ENCODE peak calls at places on chromosome 13, in nine cellular contexts. C is GM23248; P is upper lobe of left lung; M is CD8-positive, alpha-beta memory T cell; D is adrenal gland; Z is heart right ventricle; W is thoracic aorta; O is Peyer's patch; L is dorsolateral prefrontal cortex. I is an unnamed sample.
A peak's percentile ranks its signal among the peaks of the same experiment; 100 is the strongest.

GRCh38 chr13:61187471-61187870 is 228.2 kb downstream of the PCDH20 start:
- DNase-seq in C (no peak), O (no peak), Z (no peak), W (no peak), L (no peak), D (no peak), M (no peak), P (no peak), I (no peak)

GRCh38 chr13:27713767-27714166 is 78.5 kb upstream of the GSX1 start:
- DNase-seq in Z (no peak), C (no peak), W (no peak), O (no peak), M (no peak), D (no peak), L (no peak), P (no peak), I (no peak)

GRCh38 chr13:24043590-24044350 is 116.8 kb upstream of the SPATA13 start:
- DNase-seq in W (no peak), D (peak; percentile 14), Z (no peak), C (peak; percentile 57), P (no peak), O (no peak), M (no peak), L (no peak), I (no peak)

GRCh38 chr13:113815151-113816058 is 48.5 kb downstream of the GAS6 start:
- DNase-seq in Z (no peak), M (no peak), P (peak; percentile 59), C (no peak), O (no peak), D (peak; percentile 29), W (no peak), L (no peak), I (no peak)

GRCh38 chr13:59345316-59345715 is 818.4 kb downstream of the DIAPH3 start:
- DNase-seq in L (no peak), P (no peak), Z (peak; percentile 68), M (no peak), O (no peak), W (no peak), C (no peak), D (peak; percentile 28), I (no peak)

GRCh38 chr13:48942131-48942530 is 33.6 kb upstream of the FNDC3A start:
- DNase-seq in O (no peak), C (peak; percentile 77), W (no peak), Z (no peak), M (no peak), D (no peak), P (no peak), L (no peak), I (no peak)

GRCh38 chr13:24680921-24681585 is 845 bp downstream of the ATP12A start:
- DNase-seq in Z (no peak), M (no peak), W (no peak), P (peak; percentile 45), C (no peak), O (no peak), L (no peak), D (no peak), I (no peak)

GRCh38 chr13:38803566-38803965 is 116.7 kb downstream of the FREM2 start:
- DNase-seq in O (no peak), W (no peak), P (no peak), D (no peak), Z (no peak), L (no peak), C (no peak), M (no peak), I (no peak)

GRCh38 chr13:18949970-18950369 is 231.7 kb downstream of the TUBA3C start:
- DNase-seq in W (no peak), O (peak; percentile 38), C (no peak), Z (no peak), D (no peak), M (no peak), L (no peak), P (no peak), I (no peak)

GRCh38 chr13:51501592-51502205 is 48.9 kb upstream of the INTS6 start:
- DNase-seq in M (no peak), D (peak; percentile 23), O (no peak), C (peak; percentile 82), Z (no peak), W (no peak), L (no peak), P (no peak), I (no peak)

DNA sequence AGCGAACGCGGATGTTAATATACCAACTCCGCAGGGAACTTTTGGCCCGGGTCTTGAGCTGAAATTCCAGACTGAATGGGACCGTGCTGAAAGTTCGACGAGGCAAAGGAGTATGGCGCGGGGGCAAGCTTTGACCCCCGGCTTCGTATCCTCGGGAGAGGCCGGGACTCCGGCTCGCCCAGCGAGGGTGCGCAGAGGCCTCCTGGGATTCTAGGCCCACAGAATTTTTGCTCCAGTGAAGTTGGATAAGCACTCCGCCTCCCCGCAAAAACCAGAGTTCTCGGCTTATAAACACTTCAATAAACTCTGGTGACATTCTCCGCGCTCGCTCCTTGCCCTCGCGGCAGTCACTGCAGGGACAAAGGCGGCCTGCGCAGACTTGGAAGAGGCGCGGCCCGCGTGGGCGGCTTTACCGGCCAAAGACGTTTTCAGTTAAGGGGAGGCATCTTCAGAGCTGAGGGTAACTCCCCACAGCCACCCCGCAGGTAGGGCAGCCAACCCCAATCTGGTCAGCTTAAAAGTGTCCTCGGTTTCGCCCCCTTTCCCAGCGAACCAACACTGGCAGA is 112.6 kb downstream of the KCNRG start:
- DNase-seq in C (no peak), O (no peak), P (peak; percentile 84), L (no peak), M (no peak), Z (no peak), W (no peak), D (no peak), I (no peak)
- H3K27ac ChIP-seq in C (no peak overlapping the region), O (peak overlapping the region; percentile 100), P (peak overlapping the region; percentile 100), L (peak overlapping the region; percentile 100), M (no peak overlapping the region), Z (peak overlapping the region; percentile 100), W (no peak overlapping the region), D (no peak overlapping the region), I (no peak overlapping the region)

GRCh38 chr13:82751221-82751620 is 1131.1 kb downstream of the SLITRK1 start:
- DNase-seq in C (no peak), O (no peak), W (no peak), M (no peak), D (no peak), P (no peak), Z (no peak), L (no peak), I (no peak)

GRCh38 chr13:82747331-82747730 is 1134.9 kb downstream of the SLITRK1 start:
- DNase-seq in C (peak; percentile 35), L (no peak), Z (no peak), P (no peak), M (no peak), O (no peak), D (no peak), W (no peak), I (no peak)

GRCh38 chr13:82749551-82749950 is 1132.7 kb downstream of the SLITRK1 start:
- DNase-seq in P (no peak), W (no peak), M (no peak), D (no peak), O (no peak), C (no peak), Z (no peak), L (no peak), I (no peak)

DNA sequence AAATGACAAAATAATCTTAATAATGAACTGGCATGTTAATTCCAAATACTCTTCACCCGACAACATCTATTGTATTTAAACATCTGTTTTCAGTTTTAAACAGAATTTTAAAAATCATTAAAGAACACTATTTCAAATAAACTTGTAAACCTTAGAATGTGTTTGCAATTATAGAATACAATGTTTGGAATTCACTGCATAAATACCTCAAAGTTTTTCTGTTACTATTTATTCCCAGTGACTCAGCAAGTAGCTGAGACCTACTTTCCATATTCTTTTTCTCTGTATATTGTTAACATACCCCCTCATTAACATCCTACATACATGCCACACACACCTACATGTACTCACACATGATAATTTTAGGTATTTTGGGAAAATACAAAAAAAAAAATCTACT is 1134.3 kb downstream of the SLITRK1 start:
- DNase-seq in D (no peak), Z (no peak), W (no peak), L (no peak), O (no peak), M (no peak), C (peak; percentile 66), P (no peak), I (no peak)
- H3K27ac ChIP-seq in D (no peak overlapping the region), Z (no peak overlapping the region), W (no peak overlapping the region), L (no peak overlapping the region), O (no peak overlapping the region), M (no peak overlapping the region), C (peak overlapping the region; percentile 10), P (no peak overlapping the region), I (no peak overlapping the region)

GRCh38 chr13:29849731-29850212 is 645 bp downstream of the UBL3 start:
- DNase-seq in C (peak; percentile 91), W (peak; percentile 31), D (peak; percentile 71), M (peak; percentile 23), Z (peak; percentile 60), P (peak; percentile 92), O (peak; percentile 76), L (peak; percentile 47), I (peak; percentile 78)

GRCh38 chr13:29845440-29846056 is 4.9 kb downstream of the UBL3 start:
- DNase-seq in M (no peak), W (no peak), P (no peak), L (no peak), C (peak; percentile 59), O (no peak), Z (no peak), D (no peak), I (no peak)

GRCh38 chr13:29849071-29849541 is 1.3 kb downstream of the UBL3 start:
- DNase-seq in L (no peak), C (peak; percentile 61), O (peak; percentile 54), D (peak; percentile 25), Z (no peak), M (peak; percentile 49), P (no peak), W (no peak), I (peak; percentile 21)

GRCh38 chr13:29846475-29847256 is 3.8 kb downstream of the UBL3 start:
- DNase-seq in D (no peak), C (peak; percentile 33), W (no peak), Z (no peak), M (no peak), O (no peak), L (no peak), P (no peak), I (no peak)

GRCh38 chr13:29847501-29847983 is 2.9 kb downstream of the UBL3 start:
- DNase-seq in Z (no peak), C (peak; percentile 72), D (peak; percentile 21), P (no peak), L (no peak), M (peak; percentile 4), O (no peak), W (no peak), I (peak; percentile 26)
- H3K27ac ChIP-seq in Z (peak overlapping the region; percentile 75), C (peak overlapping the region; percentile 95), D (peak overlapping the region; percentile 41), P (peak overlapping the region; percentile 57), L (peak overlapping the region; percentile 85), M (no peak overlapping the region), O (peak overlapping the region; percentile 44), W (peak overlapping the region; percentile 6), I (peak overlapping the region; percentile 80)

DNA sequence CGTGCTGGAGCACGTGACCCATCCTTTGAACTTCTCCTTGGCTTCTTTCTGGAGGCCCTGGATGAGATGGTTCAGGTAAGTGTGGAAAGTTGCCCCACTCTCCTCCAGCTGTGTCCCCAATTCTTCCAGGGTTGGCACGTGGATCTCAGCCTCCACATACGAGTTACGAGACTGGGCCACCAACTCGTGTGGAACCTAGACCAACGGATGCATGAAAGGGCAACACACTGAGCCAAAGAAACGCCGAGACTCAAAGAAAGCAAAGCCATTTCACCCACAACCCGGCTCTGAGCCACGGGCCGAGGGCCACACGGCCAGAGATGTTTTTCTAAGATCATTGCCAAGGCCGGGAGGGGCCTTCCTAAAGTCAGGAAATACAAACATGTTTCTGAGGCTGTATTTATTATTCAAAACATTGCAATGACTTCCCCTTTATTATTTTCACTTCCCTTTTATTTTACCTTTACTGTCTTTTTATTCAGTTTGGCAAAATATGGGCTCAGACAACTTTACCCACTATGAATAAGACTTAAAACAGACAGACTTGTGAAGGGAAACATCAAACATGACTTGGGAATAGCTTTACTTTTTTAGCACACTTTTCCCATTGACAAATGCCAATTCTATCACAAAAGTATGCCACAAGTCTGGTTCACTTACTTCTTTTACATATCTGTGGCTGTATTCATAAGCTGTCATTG is 94.6 kb downstream of the KL start:
- DNase-seq in O (no peak), Z (peak; percentile 61), M (no peak), L (no peak), W (no peak), D (peak; percentile 45), P (peak; percentile 31), C (peak; percentile 52), I (no peak)
- H3K27ac ChIP-seq in O (peak overlapping the region; percentile 7), Z (peak overlapping the region; percentile 76), M (no peak overlapping the region), L (peak overlapping the region; percentile 46), W (peak overlapping the region; percentile 62), D (peak overlapping the region; percentile 21), P (peak overlapping the region; percentile 66), C (peak overlapping the region; percentile 69), I (no peak overlapping the region)